ENCODE peak calls at places on chromosomes 7 and 10, in nine cellular contexts. R is keratinocyte, J is aorta, A is sigmoid colon, P is GM23338, C is adrenal gland, B is Peyer's patch, S is heart left ventricle, L is ascending aorta. D is an unnamed sample. For H3K4me1, the result is how much of the 10 kb centered on the place peaks cover.

GRCh38 chr10:102633282-102633681 is 11.0 kb upstream of the TRIM8 start:
- DNase-seq in J (peak), L (no peak), A (no peak), B (no peak), C (peak), R (no peak), P (no peak), S (peak), D (peak)

GRCh38 chr10:86650151-86650550 is 4.2 kb upstream of the OPN4 start:
- DNase-seq in J (no peak), R (no peak), B (peak), C (no peak), L (no peak), S (no peak), P (no peak), A (peak), D (peak)

GRCh38 chr7:111150709-111151108 is 59.8 kb downstream of the LRRN3 start:
- DNase-seq in B (no peak), P (no peak), C (no peak), J (no peak), L (no peak), S (no peak), A (no peak), R (no peak), D (no peak)

GRCh38 chr7:55308186-55308929 is 56.8 kb upstream of the LANCL2 start:
- DNase-seq in C (peak), J (no peak), P (no peak), R (no peak), A (no peak), S (no peak), L (no peak), B (no peak), D (no peak)

GRCh38 chr10:61356342-61356741 is 96.8 kb downstream of the TMEM26 start:
- DNase-seq in S (no peak), A (no peak), R (no peak), J (no peak), C (no peak), P (no peak), B (no peak), L (no peak), D (no peak)

GRCh38 chr7:28842769-28843295 is 115.3 kb downstream of the TRIL start:
- DNase-seq in R (no peak), J (no peak), B (no peak), P (no peak), L (no peak), C (no peak), A (no peak), S (no peak), D (no peak)

GRCh38 chr10:20551761-20552160 is 345.4 kb downstream of the NEBL start:
- DNase-seq in R (no peak), A (no peak), B (no peak), L (no peak), P (no peak), S (no peak), C (no peak), J (no peak), D (no peak)

GRCh38 chr10:67550838-67551402 is 145.1 kb downstream of the CTNNA3 start:
- DNase-seq in C (no peak), B (no peak), A (no peak), R (no peak), L (no peak), S (peak), P (no peak), J (no peak), D (peak)

GRCh38 chr10:83990126-83990525 is 149.2 kb upstream of the GHITM start:
- DNase-seq in C (no peak), B (no peak), L (no peak), A (no peak), P (no peak), S (no peak), R (no peak), J (no peak), D (no peak)

GRCh38 chr7:64892666-64893269 is 10.3 kb upstream of the ZNF273 start:
- DNase-seq in A (no peak), B (peak), J (no peak), S (no peak), P (no peak), L (no peak), R (no peak), C (no peak), D (no peak)

GRCh38 chr10:13969118-13969791 is 361.5 kb downstream of the FRMD4A start:
- DNase-seq in P (no peak), L (no peak), B (no peak), J (no peak), S (no peak), A (no peak), R (peak), C (no peak), D (no peak)

GRCh38 chr10:16521311-16522016 is at the start of gene C1QL3:
- DNase-seq in L (no peak), B (no peak), J (no peak), S (no peak), P (peak), R (no peak), C (no peak), A (no peak), D (no peak)

DNA sequence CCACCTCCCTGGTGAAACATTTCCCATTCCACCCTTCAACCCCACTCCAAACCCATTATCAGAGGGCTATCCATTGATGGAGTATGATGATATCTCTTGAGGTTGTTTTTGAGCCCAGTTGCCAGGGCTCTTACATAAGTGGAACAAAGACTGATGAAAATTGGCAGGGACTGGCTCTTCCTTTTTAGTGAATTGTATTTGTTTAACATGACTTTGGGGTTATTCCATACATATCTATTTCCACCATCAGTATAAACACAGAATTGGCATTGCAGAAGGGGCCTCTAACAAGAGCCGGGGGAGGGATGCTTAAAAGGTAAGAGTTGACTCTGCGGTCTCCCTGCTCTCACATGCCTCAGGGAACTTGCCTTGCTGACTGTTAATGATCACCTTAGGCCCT is 28.9 kb downstream of the FZD1 start:
- DNase-seq in B (no peak), L (no peak), S (no peak), C (no peak), A (no peak), P (no peak), R (no peak), J (no peak), D (no peak)
- H3K4me1 ChIP-seq in B (under half), L (under half), S (under half), C (under half), A (under half), P (under half), R (under half), J (under half), D (under half)

GRCh38 chr10:74190494-74190893 is 39.5 kb downstream of the ADK start:
- DNase-seq in C (no peak), A (no peak), J (no peak), P (no peak), L (no peak), B (no peak), S (no peak), R (no peak), D (no peak)
- H3K4me1 ChIP-seq in C (under half), A (under half), J (under half), P (under half), L (under half), B (under half), S (under half), R (half or more), D (under half)

GRCh38 chr7:39595102-39595620 is 28.2 kb upstream of the RALA start:
- DNase-seq in J (no peak), B (no peak), L (no peak), S (no peak), P (no peak), C (no peak), R (no peak), A (no peak), D (no peak)

GRCh38 chr7:39592586-39592985 is 26.4 kb downstream of the YAE1 start:
- DNase-seq in J (no peak), C (no peak), L (no peak), B (no peak), S (no peak), P (no peak), A (no peak), R (no peak), D (no peak)

GRCh38 chr7:39587393-39587792 is 21.2 kb downstream of the YAE1 start:
- DNase-seq in R (no peak), S (no peak), C (no peak), J (no peak), P (no peak), A (no peak), B (no peak), L (no peak), D (no peak)

GRCh38 chr7:39588401-39588800 is 22.2 kb downstream of the YAE1 start:
- DNase-seq in P (no peak), S (no peak), A (no peak), J (no peak), L (no peak), C (no peak), B (no peak), R (no peak), D (no peak)

GRCh38 chr7:39589323-39590111 is 23.3 kb downstream of the YAE1 start:
- DNase-seq in P (peak), R (peak), J (no peak), C (peak), S (no peak), A (no peak), L (no peak), B (peak), D (no peak)
- H3K4me1 ChIP-seq in P (under half), R (under half), J (under half), C (under half), S (under half), A (under half), L (under half), B (under half), D (under half)

GRCh38 chr10:91590142-91590903 is 42.5 kb downstream of the PPP1R3C start:
- DNase-seq in A (peak), L (no peak), R (no peak), C (peak), S (peak), B (peak), J (peak), P (no peak), D (no peak)
- H3K4me1 ChIP-seq in A (half or more), L (half or more), R (under half), C (under half), S (half or more), B (under half), J (under half), P (under half), D (under half)

DNA sequence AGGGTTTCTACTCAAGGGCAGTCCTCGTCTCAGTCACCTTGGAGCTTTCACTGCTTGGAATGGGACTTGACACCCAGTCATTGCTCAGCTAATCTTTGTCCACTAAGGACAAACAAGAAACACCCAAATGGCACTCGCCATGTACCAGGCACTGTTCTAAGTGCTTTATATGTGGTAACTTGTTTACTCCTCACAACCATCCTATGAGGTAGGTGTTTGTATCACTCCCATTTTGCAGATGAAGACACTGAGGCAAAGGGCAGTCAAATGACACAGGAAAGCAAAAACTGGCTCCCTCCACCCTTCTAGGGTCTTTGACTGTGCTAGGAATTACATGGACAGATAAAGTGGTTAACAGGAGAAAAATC is 24.7 kb downstream of the DNAJB12 start:
- DNase-seq in P (no peak), S (no peak), J (no peak), B (no peak), R (no peak), C (no peak), A (no peak), L (no peak), D (no peak)
- H3K4me1 ChIP-seq in P (under half), S (half or more), J (under half), B (half or more), R (under half), C (half or more), A (half or more), L (under half), D (half or more)

DNA sequence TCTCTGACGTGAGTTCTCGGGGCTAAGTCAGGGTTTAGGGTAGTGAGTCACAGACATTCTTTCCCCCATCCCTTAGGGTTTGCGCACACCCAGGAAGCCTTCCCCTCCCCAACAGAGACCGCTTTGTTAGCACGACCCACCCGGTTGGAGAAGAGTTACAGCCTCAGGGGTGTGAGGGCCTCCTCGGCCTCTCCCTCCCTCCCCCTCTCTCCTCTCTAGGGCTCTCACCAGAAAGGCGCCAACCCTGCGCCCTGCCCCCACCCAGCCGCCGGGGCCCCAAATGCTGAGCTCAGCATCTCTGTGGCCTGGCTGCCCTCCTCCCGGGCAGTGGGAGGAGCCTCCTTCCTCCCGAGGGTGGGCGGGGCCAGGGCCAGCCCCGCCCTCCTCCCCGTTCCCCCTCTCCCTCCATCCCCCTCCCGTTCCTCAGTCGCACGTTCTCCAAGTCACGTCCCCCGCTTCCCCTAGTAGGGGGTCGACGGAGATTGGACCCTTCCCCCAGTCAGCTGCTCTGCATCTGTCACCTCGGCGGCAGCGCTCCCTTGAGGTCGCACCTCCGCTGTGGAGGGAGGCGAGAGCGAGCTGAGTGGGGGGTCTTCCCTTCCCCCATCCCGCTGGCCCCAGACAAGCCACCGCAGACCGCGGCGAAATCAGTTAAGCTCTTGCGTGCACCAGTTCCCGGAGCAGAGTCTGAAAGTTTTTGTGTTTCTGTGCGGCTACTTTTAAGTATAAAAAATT is 13.0 kb upstream of the DDIT4 start:
- DNase-seq in B (peak), P (peak), C (peak), A (peak), S (peak), L (peak), J (peak), R (peak), D (peak)
- H3K4me1 ChIP-seq in B (half or more), P (under half), C (under half), A (half or more), S (under half), L (under half), J (under half), R (half or more), D (half or more)

DNA sequence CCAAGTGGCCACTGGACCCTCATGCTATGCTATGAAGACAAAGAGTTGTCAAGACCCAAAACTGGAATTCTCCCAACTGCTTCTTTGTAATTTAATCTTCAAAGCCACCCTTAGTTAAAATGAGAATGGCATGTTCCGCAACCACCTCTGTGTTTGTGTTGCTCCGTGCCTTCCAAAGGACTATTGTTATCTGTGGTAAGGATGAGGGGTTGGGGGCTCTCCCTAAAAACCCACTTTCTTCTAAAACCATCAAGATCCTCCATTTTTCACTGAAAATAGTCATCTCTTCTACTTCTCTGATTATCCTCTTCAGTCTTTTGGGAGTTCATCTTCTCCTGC is 222.1 kb upstream of the AOAH start:
- DNase-seq in L (no peak), R (no peak), P (no peak), J (no peak), A (no peak), C (no peak), B (no peak), S (no peak), D (no peak)
- H3K4me1 ChIP-seq in L (under half), R (under half), P (under half), J (under half), A (under half), C (under half), B (under half), S (under half), D (under half)

GRCh38 chr10:79143879-79144278 is 75.1 kb downstream of the ZMIZ1 start:
- DNase-seq in A (no peak), L (no peak), C (no peak), B (no peak), S (no peak), R (no peak), J (no peak), P (no peak), D (no peak)

GRCh38 chr10:79145517-79146470 is 77.0 kb downstream of the ZMIZ1 start:
- DNase-seq in J (no peak), B (no peak), C (no peak), P (no peak), L (no peak), S (no peak), R (no peak), A (no peak), D (no peak)

GRCh38 chr10:79144341-79145173 is 75.8 kb downstream of the ZMIZ1 start:
- DNase-seq in L (no peak), R (no peak), A (no peak), C (no peak), P (no peak), S (no peak), B (no peak), J (no peak), D (peak)

GRCh38 chr10:79146611-79147130 is 77.9 kb downstream of the ZMIZ1 start:
- DNase-seq in L (peak), C (peak), J (peak), S (peak), R (no peak), A (peak), P (no peak), B (peak), D (peak)

GRCh38 chr10:79145174-79145483 is 76.4 kb downstream of the ZMIZ1 start:
- DNase-seq in S (no peak), A (no peak), J (no peak), P (no peak), L (no peak), C (no peak), B (no peak), R (no peak), D (no peak)
- H3K4me1 ChIP-seq in S (half or more), A (half or more), J (under half), P (under half), L (under half), C (half or more), B (half or more), R (under half), D (half or more)

GRCh38 chr7:91289633-91290260 is 25.5 kb downstream of the FZD1 start:
- DNase-seq in A (no peak), J (no peak), R (no peak), L (no peak), P (no peak), B (no peak), C (no peak), S (no peak), D (no peak)
- H3K4me1 ChIP-seq in A (under half), J (under half), R (under half), L (under half), P (under half), B (under half), C (under half), S (under half), D (under half)

GRCh38 chr7:74175270-74175803 is 1.2 kb downstream of the EIF4H start:
- DNase-seq in C (no peak), L (no peak), P (no peak), B (no peak), J (no peak), R (no peak), A (no peak), S (no peak), D (no peak)
- H3K4me1 ChIP-seq in C (under half), L (under half), P (under half), B (half or more), J (under half), R (under half), A (half or more), S (half or more), D (half or more)

D was measured in spleen.